ENCODE peak calls at places on chromosomes 4 and X, in seven cellular contexts. One of them, this sample, is unnamed.

GRCh38 chr4:182827981-182828677 is 89.1 kb downstream of the DCTD start:
- DNase-seq in bronchial epithelial cell: no peak
- DNase-seq in MM.1S: no peak
- DNase-seq in cardiac muscle cell: no peak
- DNase-seq in CD4-positive, alpha-beta T cell: no peak
- DNase-seq in esophagus squamous epithelium: no peak
- DNase-seq in heart right ventricle: no peak
- DNase-seq in this sample: no peak

GRCh38 chrX:129512409-129512808 is 10.9 kb downstream of the SMARCA1 start:
- DNase-seq in bronchial epithelial cell: no peak
- DNase-seq in MM.1S: peak; percentile 9
- DNase-seq in cardiac muscle cell: no peak
- DNase-seq in CD4-positive, alpha-beta T cell: no peak
- DNase-seq in esophagus squamous epithelium: no peak
- DNase-seq in heart right ventricle: no peak
- DNase-seq in this sample: no peak

GRCh38 chrX:49282647-49283011 is 13.0 kb downstream of the PPP1R3F start:
- DNase-seq in bronchial epithelial cell: peak; percentile 13
- DNase-seq in MM.1S: no peak
- DNase-seq in cardiac muscle cell: peak; percentile 34
- DNase-seq in CD4-positive, alpha-beta T cell: no peak
- DNase-seq in esophagus squamous epithelium: no peak
- DNase-seq in heart right ventricle: no peak
- DNase-seq in this sample: no peak

GRCh38 chr4:105714071-105714521 is 5.5 kb downstream of the GSTCD start:
- DNase-seq in bronchial epithelial cell: peak; percentile 17
- DNase-seq in MM.1S: peak; percentile 50
- DNase-seq in cardiac muscle cell: no peak
- DNase-seq in CD4-positive, alpha-beta T cell: no peak
- DNase-seq in esophagus squamous epithelium: no peak
- DNase-seq in heart right ventricle: no peak
- DNase-seq in this sample: no peak

GRCh38 chr4:155785828-155786227 is 27.0 kb downstream of the GUCY1B1 start:
- DNase-seq in bronchial epithelial cell: no peak
- DNase-seq in MM.1S: no peak
- DNase-seq in cardiac muscle cell: no peak
- DNase-seq in CD4-positive, alpha-beta T cell: no peak
- DNase-seq in esophagus squamous epithelium: no peak
- DNase-seq in heart right ventricle: no peak
- DNase-seq in this sample: no peak

GRCh38 chrX:9611436-9612145 is 146.7 kb downstream of the TBL1X start:
- DNase-seq in bronchial epithelial cell: no peak
- DNase-seq in MM.1S: no peak
- DNase-seq in cardiac muscle cell: no peak
- DNase-seq in CD4-positive, alpha-beta T cell: no peak
- DNase-seq in esophagus squamous epithelium: no peak
- DNase-seq in heart right ventricle: no peak
- DNase-seq in this sample: no peak

GRCh38 chrX:9433596-9433995 is 31.3 kb upstream of the TBL1X start:
- DNase-seq in bronchial epithelial cell: no peak
- DNase-seq in MM.1S: no peak
- DNase-seq in cardiac muscle cell: no peak
- DNase-seq in CD4-positive, alpha-beta T cell: no peak
- DNase-seq in esophagus squamous epithelium: no peak
- DNase-seq in heart right ventricle: no peak
- DNase-seq in this sample: no peak

GRCh38 chr4:141768954-141769353 is 132.6 kb downstream of the IL15 start:
- DNase-seq in bronchial epithelial cell: peak; percentile 41
- DNase-seq in MM.1S: no peak
- DNase-seq in cardiac muscle cell: no peak
- DNase-seq in CD4-positive, alpha-beta T cell: no peak
- DNase-seq in esophagus squamous epithelium: no peak
- DNase-seq in heart right ventricle: no peak
- DNase-seq in this sample: no peak

GRCh38 chr4:129218355-129218754 is 122.4 kb downstream of the C4orf33 start:
- DNase-seq in bronchial epithelial cell: no peak
- DNase-seq in MM.1S: no peak
- DNase-seq in cardiac muscle cell: peak; percentile 21
- DNase-seq in CD4-positive, alpha-beta T cell: no peak
- DNase-seq in esophagus squamous epithelium: no peak
- DNase-seq in heart right ventricle: peak; percentile 8
- DNase-seq in this sample: no peak

GRCh38 chr4:133483600-133484246 is 334.6 kb downstream of the PCDH10 start:
- DNase-seq in bronchial epithelial cell: peak; percentile 12
- DNase-seq in MM.1S: no peak
- DNase-seq in cardiac muscle cell: peak; percentile 31
- DNase-seq in CD4-positive, alpha-beta T cell: no peak
- DNase-seq in esophagus squamous epithelium: no peak
- DNase-seq in heart right ventricle: no peak
- DNase-seq in this sample: no peak

GRCh38 chr4:88573995-88574394 is 18.3 kb upstream of the HERC3 start:
- DNase-seq in bronchial epithelial cell: no peak
- DNase-seq in MM.1S: no peak
- DNase-seq in cardiac muscle cell: peak; percentile 15
- DNase-seq in CD4-positive, alpha-beta T cell: no peak
- DNase-seq in esophagus squamous epithelium: no peak
- DNase-seq in heart right ventricle: no peak
- DNase-seq in this sample: no peak
- TF ChIP-seq CTCF in bronchial epithelial cell: no peak
- TF ChIP-seq CTCF in MM.1S: no peak
- TF ChIP-seq CTCF in cardiac muscle cell: peak; percentile 27
- TF ChIP-seq CTCF in CD4-positive, alpha-beta T cell: no peak
- TF ChIP-seq CTCF in esophagus squamous epithelium: no peak
- TF ChIP-seq CTCF in heart right ventricle: peak; percentile 45
- TF ChIP-seq CTCF in this sample: no peak

GRCh38 chr4:153153339-153153851 is 50.8 kb upstream of the TRIM2 start:
- DNase-seq in bronchial epithelial cell: no peak
- DNase-seq in MM.1S: peak; percentile 54
- DNase-seq in cardiac muscle cell: peak; percentile 75
- DNase-seq in CD4-positive, alpha-beta T cell: peak; percentile 71
- DNase-seq in esophagus squamous epithelium: no peak
- DNase-seq in heart right ventricle: peak; percentile 23
- DNase-seq in this sample: peak; percentile 71

GRCh38 chr4:153154010-153154975 is 50.0 kb upstream of the TRIM2 start:
- DNase-seq in bronchial epithelial cell: peak; percentile 73
- DNase-seq in MM.1S: no peak
- DNase-seq in cardiac muscle cell: peak; percentile 42
- DNase-seq in CD4-positive, alpha-beta T cell: no peak
- DNase-seq in esophagus squamous epithelium: no peak
- DNase-seq in heart right ventricle: no peak
- DNase-seq in this sample: no peak

GRCh38 chr4:153148796-153149195 is 55.4 kb upstream of the TRIM2 start:
- DNase-seq in bronchial epithelial cell: no peak
- DNase-seq in MM.1S: no peak
- DNase-seq in cardiac muscle cell: no peak
- DNase-seq in CD4-positive, alpha-beta T cell: no peak
- DNase-seq in esophagus squamous epithelium: no peak
- DNase-seq in heart right ventricle: no peak
- DNase-seq in this sample: no peak

GRCh38 chr4:153151535-153152452 is 52.4 kb upstream of the TRIM2 start:
- DNase-seq in bronchial epithelial cell: peak; percentile 35
- DNase-seq in MM.1S: no peak
- DNase-seq in cardiac muscle cell: peak; percentile 75
- DNase-seq in CD4-positive, alpha-beta T cell: no peak
- DNase-seq in esophagus squamous epithelium: no peak
- DNase-seq in heart right ventricle: peak; percentile 16
- DNase-seq in this sample: peak; percentile 63

DNA sequence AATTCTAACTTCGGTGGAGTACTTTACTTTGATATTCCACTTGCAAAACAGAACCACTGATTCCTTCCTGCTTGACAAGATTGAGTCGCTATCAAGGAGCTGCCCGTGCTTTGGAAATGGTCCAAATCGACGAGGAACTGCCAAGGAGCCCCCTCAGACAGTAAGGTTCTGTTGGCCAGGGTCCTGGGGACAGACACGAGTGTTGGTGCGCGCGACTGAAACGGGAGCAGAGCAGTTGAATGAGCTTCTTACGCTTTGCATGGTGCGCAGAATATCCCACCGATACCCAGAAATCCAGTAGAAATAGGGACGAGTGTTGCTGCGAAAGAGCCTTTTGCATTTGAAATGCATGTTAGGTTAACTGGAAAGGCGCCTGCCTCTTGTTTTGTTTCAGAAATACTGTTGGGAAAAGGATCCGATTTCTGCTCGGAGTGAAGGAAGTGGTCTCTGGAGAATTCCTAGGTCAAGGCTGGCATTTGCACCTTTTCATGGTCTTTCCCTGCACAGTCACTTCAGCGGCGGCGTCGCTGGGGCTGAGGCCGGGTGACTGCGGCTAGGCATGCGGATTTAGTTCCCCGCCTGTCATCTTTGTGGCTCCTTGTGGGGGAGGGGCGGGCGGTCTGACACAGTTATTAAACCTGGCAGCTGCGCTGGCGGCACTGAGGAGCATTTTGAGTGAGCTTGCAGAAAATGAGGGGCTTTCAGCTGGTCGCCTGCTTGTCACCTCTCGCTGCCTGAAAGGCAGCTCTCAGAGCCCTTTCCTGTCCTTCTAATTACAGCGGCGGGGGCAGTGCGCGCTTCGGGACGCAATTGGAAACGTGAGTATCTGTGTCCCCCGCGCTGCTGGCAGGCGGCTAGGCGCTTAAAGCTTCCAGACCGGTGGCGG is 51.5 kb upstream of the TRIM2 start:
- DNase-seq in bronchial epithelial cell: no peak
- DNase-seq in MM.1S: peak; percentile 31
- DNase-seq in cardiac muscle cell: peak; percentile 67
- DNase-seq in CD4-positive, alpha-beta T cell: peak; percentile 65
- DNase-seq in esophagus squamous epithelium: no peak
- DNase-seq in heart right ventricle: peak; percentile 26
- DNase-seq in this sample: peak; percentile 19
- H3K27me3 ChIP-seq in bronchial epithelial cell: peaks cover 5% of the 10 kb centered on the region
- H3K27me3 ChIP-seq in MM.1S: peaks cover 6% of the 10 kb centered on the region
- H3K27me3 ChIP-seq in cardiac muscle cell: peaks cover 19% of the 10 kb centered on the region
- H3K27me3 ChIP-seq in CD4-positive, alpha-beta T cell: no peaks in the 10 kb centered on the region
- H3K27me3 ChIP-seq in esophagus squamous epithelium: no peaks in the 10 kb centered on the region
- H3K27me3 ChIP-seq in heart right ventricle: peaks cover 17% of the 10 kb centered on the region
- H3K27me3 ChIP-seq in this sample: no peaks in the 10 kb centered on the region

DNA sequence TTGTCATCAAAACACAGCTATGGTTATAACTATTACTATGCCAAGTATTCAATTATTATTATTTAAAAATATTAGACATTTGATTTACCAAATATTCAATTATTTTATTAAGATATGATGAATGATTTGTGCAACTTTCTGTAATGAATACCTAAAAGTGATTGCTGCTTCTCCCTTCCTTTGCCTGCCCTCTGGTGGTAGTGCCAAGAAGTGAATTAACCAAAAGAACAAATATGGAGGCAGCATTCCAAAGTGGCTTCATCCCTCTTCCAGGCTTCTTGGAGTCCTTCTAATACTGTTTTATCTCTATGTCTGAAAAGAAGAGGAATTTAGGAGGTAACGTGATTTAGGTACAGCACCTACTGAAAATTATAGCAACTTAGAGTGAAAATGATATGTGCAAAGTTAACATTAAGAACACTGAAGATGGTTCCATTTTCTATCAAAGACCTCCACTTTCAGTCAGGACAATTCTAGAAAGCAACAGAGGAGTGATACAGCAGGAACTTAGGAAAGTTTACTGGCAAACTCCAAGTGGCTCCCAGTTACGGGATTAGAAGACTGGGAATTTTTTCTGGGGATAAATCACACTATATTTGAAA is 43.0 kb downstream of the ENPEP start:
- DNase-seq in bronchial epithelial cell: peak; percentile 27
- DNase-seq in MM.1S: peak; percentile 36
- DNase-seq in cardiac muscle cell: peak; percentile 57
- DNase-seq in CD4-positive, alpha-beta T cell: peak; percentile 6
- DNase-seq in esophagus squamous epithelium: no peak
- DNase-seq in heart right ventricle: no peak
- DNase-seq in this sample: no peak
- TF ChIP-seq CTCF in bronchial epithelial cell: peak; percentile 62
- TF ChIP-seq CTCF in MM.1S: peak; percentile 67
- TF ChIP-seq CTCF in cardiac muscle cell: peak; percentile 81
- TF ChIP-seq CTCF in CD4-positive, alpha-beta T cell: peak; percentile 92
- TF ChIP-seq CTCF in esophagus squamous epithelium: peak; percentile 60
- TF ChIP-seq CTCF in heart right ventricle: peak; percentile 72
- TF ChIP-seq CTCF in this sample: peak; percentile 81

GRCh38 chr4:153156263-153156662 is 48.0 kb upstream of the TRIM2 start:
- DNase-seq in bronchial epithelial cell: no peak
- DNase-seq in MM.1S: no peak
- DNase-seq in cardiac muscle cell: no peak
- DNase-seq in CD4-positive, alpha-beta T cell: peak; percentile 10
- DNase-seq in esophagus squamous epithelium: no peak
- DNase-seq in heart right ventricle: no peak
- DNase-seq in this sample: no peak
- H3K27me3 ChIP-seq in bronchial epithelial cell: peaks cover 5% of the 10 kb centered on the region
- H3K27me3 ChIP-seq in MM.1S: peaks cover 6% of the 10 kb centered on the region
- H3K27me3 ChIP-seq in cardiac muscle cell: peaks cover 19% of the 10 kb centered on the region
- H3K27me3 ChIP-seq in CD4-positive, alpha-beta T cell: no peaks in the 10 kb centered on the region
- H3K27me3 ChIP-seq in esophagus squamous epithelium: no peaks in the 10 kb centered on the region
- H3K27me3 ChIP-seq in heart right ventricle: peaks cover 21% of the 10 kb centered on the region
- H3K27me3 ChIP-seq in this sample: no peaks in the 10 kb centered on the region

GRCh38 chrX:15468036-15468435 is 25.1 kb downstream of the PIR start:
- DNase-seq in bronchial epithelial cell: peak; percentile 74
- DNase-seq in MM.1S: no peak
- DNase-seq in cardiac muscle cell: peak; percentile 57
- DNase-seq in CD4-positive, alpha-beta T cell: no peak
- DNase-seq in esophagus squamous epithelium: no peak
- DNase-seq in heart right ventricle: no peak
- DNase-seq in this sample: no peak
- TF ChIP-seq CTCF in bronchial epithelial cell: peak; percentile 35
- TF ChIP-seq CTCF in MM.1S: peak; percentile 10
- TF ChIP-seq CTCF in cardiac muscle cell: peak; percentile 45
- TF ChIP-seq CTCF in CD4-positive, alpha-beta T cell: peak; percentile 9
- TF ChIP-seq CTCF in esophagus squamous epithelium: peak; percentile 23
- TF ChIP-seq CTCF in heart right ventricle: peak; percentile 58
- TF ChIP-seq CTCF in this sample: peak; percentile 45

GRCh38 chr4:8148785-8149435 is 9.7 kb downstream of the ABLIM2 start:
- DNase-seq in bronchial epithelial cell: no peak
- DNase-seq in MM.1S: no peak
- DNase-seq in cardiac muscle cell: no peak
- DNase-seq in CD4-positive, alpha-beta T cell: no peak
- DNase-seq in esophagus squamous epithelium: no peak
- DNase-seq in heart right ventricle: no peak
- DNase-seq in this sample: no peak
- H3K27me3 ChIP-seq in bronchial epithelial cell: peaks cover 9% of the 10 kb centered on the region
- H3K27me3 ChIP-seq in MM.1S: peaks cover 98% of the 10 kb centered on the region
- H3K27me3 ChIP-seq in cardiac muscle cell: no peaks in the 10 kb centered on the region
- H3K27me3 ChIP-seq in CD4-positive, alpha-beta T cell: no peaks in the 10 kb centered on the region
- H3K27me3 ChIP-seq in esophagus squamous epithelium: no peaks in the 10 kb centered on the region
- H3K27me3 ChIP-seq in heart right ventricle: no peaks in the 10 kb centered on the region
- H3K27me3 ChIP-seq in this sample: peaks cover 1% of the 10 kb centered on the region

This sample was measured in GM06990.